ENCODE peak calls at places on chromosome 4, in nine cellular contexts. B is HFF-Myc, L is IMR-90, Q is AG04450, C is GM13977, J is esophagus squamous epithelium, U is NCI-H1092, V is GM04504, G is body of pancreas. A is an unnamed sample.

GRCh38 chr4:174674305-174674840 is 152.1 kb upstream of the HPGD start:
- DNase-seq in B (no peak), L (peak; percentile 0), Q (no peak), C (no peak), J (no peak), U (no peak), V (no peak), G (no peak), A (peak; percentile 18)

GRCh38 chr4:108109111-108109510 is 59.6 kb downstream of the LEF1 start:
- DNase-seq in B (no peak), L (no peak), Q (no peak), C (no peak), J (no peak), U (no peak), V (no peak), G (no peak), A (no peak)

GRCh38 chr4:133377286-133377685 is 228.2 kb downstream of the PCDH10 start:
- DNase-seq in B (no peak), L (no peak), Q (no peak), C (no peak), J (no peak), U (no peak), V (no peak), G (no peak), A (no peak)

GRCh38 chr4:164621886-164622521 is 131.9 kb upstream of the SMIM31 start:
- DNase-seq in B (no peak), L (no peak), Q (no peak), C (no peak), J (no peak), U (no peak), V (no peak), G (no peak), A (peak; percentile 31)

GRCh38 chr4:186144180-186144579 is 39.7 kb downstream of the FAM149A start:
- DNase-seq in B (no peak), L (peak; percentile 21), Q (no peak), C (peak; percentile 44), J (no peak), U (peak; percentile 56), V (no peak), G (peak; percentile 48), A (peak; percentile 52)

GRCh38 chr4:8776366-8776765 is 95.3 kb downstream of the HMX1 start:
- DNase-seq in B (no peak), L (no peak), Q (no peak), C (no peak), J (no peak), U (no peak), V (no peak), G (no peak), A (no peak)

GRCh38 chr4:185004562-185005208 is 13.6 kb upstream of the HELT start:
- DNase-seq in B (no peak), L (no peak), Q (no peak), C (no peak), J (no peak), U (peak; percentile 58), V (no peak), G (peak; percentile 65), A (no peak)

GRCh38 chr4:7159923-7160322 is 32.4 kb upstream of the SORCS2 start:
- DNase-seq in B (no peak), L (no peak), Q (no peak), C (no peak), J (no peak), U (no peak), V (no peak), G (peak; percentile 58), A (no peak)

GRCh38 chr4:111639120-111639519 is 506.1 kb upstream of the FAM241A start:
- DNase-seq in B (no peak), L (peak; percentile 70), Q (no peak), C (no peak), J (no peak), U (no peak), V (no peak), G (no peak), A (peak; percentile 8)

GRCh38 chr4:141448490-141448889 is 187.9 kb upstream of the IL15 start:
- DNase-seq in B (no peak), L (peak; percentile 65), Q (no peak), C (no peak), J (no peak), U (no peak), V (no peak), G (no peak), A (no peak)

GRCh38 chr4:129240816-129241215 is 144.9 kb downstream of the C4orf33 start:
- DNase-seq in B (no peak), L (no peak), Q (no peak), C (no peak), J (no peak), U (peak; percentile 3), V (no peak), G (peak; percentile 50), A (peak; percentile 11)

GRCh38 chr4:74624351-74625151 is 169.8 kb downstream of the BTC start:
- DNase-seq in B (peak; percentile 91), L (peak; percentile 96), Q (peak; percentile 81), C (no peak), J (no peak), U (no peak), V (peak; percentile 40), G (no peak), A (peak; percentile 95)

GRCh38 chr4:37993806-37994205 is 33.6 kb downstream of the PTTG2 start:
- DNase-seq in B (no peak), L (no peak), Q (no peak), C (no peak), J (no peak), U (no peak), V (no peak), G (peak; percentile 44), A (no peak)

GRCh38 chr4:110245567-110245966 is 47.2 kb upstream of the ELOVL6 start:
- DNase-seq in B (peak; percentile 25), L (peak; percentile 49), Q (no peak), C (no peak), J (no peak), U (no peak), V (no peak), G (no peak), A (peak; percentile 56)

A was measured in astrocyte.